ENCODE peak calls at places on chromosomes 16 and 17, in ten cellular contexts. R is IMR-90; U is stimulated activated CD4-positive, alpha-beta T cell treated with anti-CD3 and anti-CD28 coated beads, Interleukin-15, amount 100 ng/mL, for 1 hour; I is activated T-helper 1 cell treated with anti-CD3 and anti-CD28 coated beads, Interleukin-2, amount 50 U/mL, for 16 hours; J is NCI-H1105; H is T-helper 17 cell; G is NCI-H1930; A is mesothelial cell of epicardium; T is mucosa of gallbladder; K is cardiac fibroblast. M is an unnamed sample.

GRCh38 chr17:27553019-27553511 is 77.9 kb upstream of the LGALS9 start:
- DNase-seq in R (no peak), U (no peak), I (no peak), J (no peak), H (no peak), G (no peak), A (no peak), T (no peak), K (peak; percentile 60), M (peak; percentile 72)

GRCh38 chr16:2339521-2340484 is 725 bp downstream of the ABCA3 start:
- DNase-seq in R (no peak), U (peak; percentile 16), I (no peak), J (no peak), H (peak; percentile 22), G (peak; percentile 18), A (peak; percentile 61), T (peak; percentile 19), K (peak; percentile 4), M (peak; percentile 79)

GRCh38 chr16:56609463-56609921 is 1.1 kb downstream of the MT2A start:
- DNase-seq in R (peak; percentile 92), U (peak; percentile 40), I (peak; percentile 17), J (peak; percentile 69), H (peak; percentile 46), G (no peak), A (peak; percentile 52), T (peak; percentile 82), K (peak; percentile 89), M (peak; percentile 86)

GRCh38 chr17:61500287-61500686 is 48.1 kb downstream of the TBX4 start:
- DNase-seq in R (no peak), U (no peak), I (no peak), J (no peak), H (no peak), G (no peak), A (no peak), T (no peak), K (no peak), M (no peak)

GRCh38 chr16:66692341-66692740 is 4.2 kb downstream of the CMTM4 start:
- DNase-seq in R (no peak), U (no peak), I (no peak), J (no peak), H (no peak), G (no peak), A (no peak), T (no peak), K (no peak), M (no peak)

GRCh38 chr16:9820481-9821246 is 361.6 kb downstream of the GRIN2A start:
- DNase-seq in R (no peak), U (no peak), I (no peak), J (no peak), H (no peak), G (no peak), A (no peak), T (no peak), K (no peak), M (no peak)

GRCh38 chr17:63503330-63503685 is 19.9 kb upstream of the KCNH6 start:
- DNase-seq in R (no peak), U (no peak), I (no peak), J (no peak), H (no peak), G (no peak), A (no peak), T (no peak), K (no peak), M (no peak)

GRCh38 chr16:67173808-67174705 is 3.7 kb downstream of the NOL3 start:
- DNase-seq in R (peak; percentile 76), U (no peak), I (peak; percentile 45), J (peak; percentile 61), H (peak; percentile 45), G (peak; percentile 42), A (no peak), T (peak; percentile 93), K (peak; percentile 91), M (peak; percentile 86)

GRCh38 chr17:79509496-79509895 is 101.4 kb downstream of the RBFOX3 start:
- DNase-seq in R (no peak), U (no peak), I (no peak), J (no peak), H (no peak), G (no peak), A (no peak), T (no peak), K (no peak), M (no peak)

GRCh38 chr17:78401246-78401645 is 22.8 kb downstream of the PGS1 start:
- DNase-seq in R (peak; percentile 31), U (no peak), I (no peak), J (no peak), H (no peak), G (no peak), A (no peak), T (no peak), K (peak; percentile 44), M (no peak)

GRCh38 chr16:29806641-29807425 is 504 bp downstream of the MAZ start:
- DNase-seq in R (no peak), U (peak; percentile 49), I (no peak), J (peak; percentile 56), H (no peak), G (peak; percentile 76), A (peak; percentile 54), T (no peak), K (no peak), M (peak; percentile 81)

GRCh38 chr16:27867122-27868110 is 196.1 kb downstream of the GSG1L start:
- DNase-seq in R (peak; percentile 51), U (peak; percentile 9), I (no peak), J (no peak), H (no peak), G (no peak), A (peak; percentile 71), T (peak; percentile 67), K (peak; percentile 74), M (peak; percentile 63)

GRCh38 chr17:34582185-34582900 is 3.0 kb downstream of the TMEM132E start:
- DNase-seq in R (no peak), U (no peak), I (no peak), J (peak; percentile 8), H (no peak), G (no peak), A (no peak), T (no peak), K (no peak), M (no peak)

GRCh38 chr16:84562174-84562815 is 55.6 kb downstream of the COTL1 start:
- DNase-seq in R (no peak), U (no peak), I (no peak), J (no peak), H (no peak), G (no peak), A (no peak), T (no peak), K (no peak), M (no peak)

GRCh38 chr17:76382803-76383644 is 1.4 kb upstream of the SPHK1 start:
- DNase-seq in R (peak; percentile 78), U (peak; percentile 47), I (peak; percentile 14), J (no peak), H (no peak), G (no peak), A (peak; percentile 67), T (no peak), K (peak; percentile 73), M (no peak)

GRCh38 chr16:86763819-86764218 is 185.5 kb downstream of the FOXL1 start:
- DNase-seq in R (no peak), U (no peak), I (no peak), J (no peak), H (no peak), G (no peak), A (no peak), T (no peak), K (no peak), M (peak; percentile 33)

M was measured in sciatic nerve.